ENCODE peak calls at places on chromosomes 1 and 21, in nine cellular contexts. D, M, H, C, Z, G, E, W and F are unnamed samples.

GRCh38 chr1:211641942-211642341 is 33.5 kb downstream of the NEK2 start:
- DNase-seq in D (no peak), M (no peak), H (no peak), C (no peak), Z (no peak), G (no peak), E (no peak), W (no peak), F (no peak)

GRCh38 chr1:87182611-87183010 is 146.1 kb upstream of the LMO4 start:
- DNase-seq in D (no peak), M (no peak), H (no peak), C (no peak), Z (no peak), G (no peak), E (peak), W (no peak), F (no peak)

GRCh38 chr1:20993716-20994115 is 183.0 kb downstream of the EIF4G3 start:
- DNase-seq in D (no peak), M (no peak), H (no peak), C (no peak), Z (no peak), G (no peak), E (no peak), W (no peak), F (no peak)

GRCh38 chr1:230173176-230173575 is 106.1 kb downstream of the GALNT2 start:
- DNase-seq in D (no peak), M (no peak), H (no peak), C (no peak), Z (no peak), G (no peak), E (no peak), W (no peak), F (no peak)

GRCh38 chr1:65527211-65527610 is 106.7 kb downstream of the LEPR start:
- DNase-seq in D (peak), M (peak), H (no peak), C (peak), Z (peak), G (peak), E (peak), W (no peak), F (no peak)

GRCh38 chr21:37821791-37822450 is 94.3 kb downstream of the KCNJ6 start:
- DNase-seq in D (peak), M (no peak), H (no peak), C (no peak), Z (no peak), G (no peak), E (peak), W (no peak), F (no peak)

GRCh38 chr21:38333290-38334272 is 76.8 kb downstream of the KCNJ15 start:
- DNase-seq in D (no peak), M (no peak), H (no peak), C (peak), Z (no peak), G (no peak), E (no peak), W (no peak), F (peak)

GRCh38 chr1:241701483-241702290 is 49.6 kb downstream of the WDR64 start:
- DNase-seq in D (no peak), M (no peak), H (no peak), C (no peak), Z (no peak), G (no peak), E (peak), W (no peak), F (no peak)

GRCh38 chr1:154325583-154326545 is 539 bp downstream of the ATP8B2 start:
- DNase-seq in D (peak), M (peak), H (peak), C (peak), Z (peak), G (peak), E (peak), W (no peak), F (peak)

GRCh38 chr1:156694563-156694962 is 10.8 kb downstream of the CRABP2 start:
- DNase-seq in D (no peak), M (no peak), H (no peak), C (no peak), Z (no peak), G (no peak), E (no peak), W (no peak), F (peak)

GRCh38 chr21:46037338-46038325 is 56.1 kb downstream of the COL6A1 start:
- DNase-seq in D (no peak), M (no peak), H (no peak), C (no peak), Z (no peak), G (no peak), E (no peak), W (no peak), F (no peak)

GRCh38 chr21:41783476-41784150 is 16.8 kb upstream of the RIPK4 start:
- DNase-seq in D (no peak), M (peak), H (no peak), C (no peak), Z (peak), G (no peak), E (peak), W (no peak), F (no peak)

GRCh38 chr1:98286656-98287055 is 365.8 kb upstream of the DPYD start:
- DNase-seq in D (no peak), M (no peak), H (no peak), C (no peak), Z (no peak), G (no peak), E (no peak), W (no peak), F (no peak)

GRCh38 chr1:78607334-78607927 is 12.8 kb upstream of the IFI44L start:
- DNase-seq in D (peak), M (no peak), H (no peak), C (peak), Z (peak), G (peak), E (peak), W (no peak), F (peak)

GRCh38 chr1:72777918-72778317 is 495.6 kb upstream of the NEGR1 start:
- DNase-seq in D (no peak), M (no peak), H (no peak), C (no peak), Z (peak), G (no peak), E (peak), W (no peak), F (peak)

GRCh38 chr21:45378258-45378966 is 26.6 kb upstream of the COL18A1 start:
- DNase-seq in D (peak), M (no peak), H (peak), C (peak), Z (peak), G (no peak), E (peak), W (no peak), F (peak)

GRCh38 chr1:18560692-18561091 is 70.0 kb upstream of the PAX7 start:
- DNase-seq in D (no peak), M (no peak), H (no peak), C (no peak), Z (no peak), G (no peak), E (no peak), W (no peak), F (peak)

GRCh38 chr1:30650038-30650958 is 73.1 kb downstream of the MATN1 start:
- DNase-seq in D (no peak), M (no peak), H (no peak), C (no peak), Z (no peak), G (peak), E (no peak), W (no peak), F (no peak)

GRCh38 chr1:22915816-22916468 is 56.7 kb downstream of the LACTBL1 start:
- DNase-seq in D (no peak), M (no peak), H (no peak), C (no peak), Z (no peak), G (no peak), E (no peak), W (no peak), F (no peak)

GRCh38 chr1:209116705-209117104 is 466.8 kb upstream of the CAMK1G start:
- DNase-seq in D (no peak), M (no peak), H (no peak), C (no peak), Z (no peak), G (no peak), E (no peak), W (no peak), F (no peak)

GRCh38 chr1:52167014-52167753 is 25.3 kb downstream of the ZFYVE9 start:
- DNase-seq in D (no peak), M (no peak), H (no peak), C (no peak), Z (no peak), G (no peak), E (no peak), W (no peak), F (no peak)

GRCh38 chr1:57163332-57163731 is 197.5 kb upstream of the C8B start:
- DNase-seq in D (no peak), M (no peak), H (no peak), C (no peak), Z (no peak), G (no peak), E (no peak), W (no peak), F (no peak)

GRCh38 chr1:195981448-195982139 is 626.6 kb downstream of the KCNT2 start:
- DNase-seq in D (peak), M (no peak), H (no peak), C (peak), Z (peak), G (no peak), E (peak), W (no peak), F (no peak)

GRCh38 chr1:60245371-60245770 is 171.8 kb upstream of the C1orf87 start:
- DNase-seq in D (no peak), M (no peak), H (no peak), C (no peak), Z (no peak), G (no peak), E (peak), W (no peak), F (no peak)

GRCh38 chr1:172778461-172779455 is 119.9 kb downstream of the FASLG start:
- DNase-seq in D (no peak), M (no peak), H (no peak), C (peak), Z (no peak), G (peak), E (peak), W (peak), F (peak)

GRCh38 chr1:9449976-9450696 is 89.1 kb upstream of the SLC25A33 start:
- DNase-seq in D (no peak), M (no peak), H (no peak), C (no peak), Z (no peak), G (no peak), E (no peak), W (no peak), F (no peak)

GRCh38 chr1:238530209-238530851 is 639.6 kb upstream of the ZP4 start:
- DNase-seq in D (no peak), M (no peak), H (no peak), C (no peak), Z (no peak), G (no peak), E (no peak), W (no peak), F (no peak)

GRCh38 chr21:15592271-15592860 is 137.4 kb upstream of the USP25 start:
- DNase-seq in D (peak), M (peak), H (peak), C (peak), Z (peak), G (peak), E (peak), W (no peak), F (peak)

GRCh38 chr1:66599346-66599745 is 65.4 kb downstream of the SGIP1 start:
- DNase-seq in D (no peak), M (no peak), H (no peak), C (no peak), Z (peak), G (no peak), E (peak), W (no peak), F (no peak)

GRCh38 chr1:154772056-154772455 is 98.0 kb downstream of the KCNN3 start:
- DNase-seq in D (no peak), M (no peak), H (no peak), C (no peak), Z (no peak), G (no peak), E (no peak), W (no peak), F (no peak)

GRCh38 chr1:55425310-55425930 is 210.3 kb upstream of the USP24 start:
- DNase-seq in D (no peak), M (no peak), H (no peak), C (no peak), Z (no peak), G (no peak), E (no peak), W (no peak), F (peak)
- H2AFZ ChIP-seq in D (no peak), M (no peak), H (no peak), C (no peak), Z (no peak), G (no peak), E (no peak), W (no peak), F (peak)

GRCh38 chr1:99573431-99574217 is 72.3 kb upstream of the PALMD start:
- DNase-seq in D (no peak), M (no peak), H (no peak), C (no peak), Z (peak), G (no peak), E (no peak), W (no peak), F (no peak)
- H2AFZ ChIP-seq in D (no peak), M (peak), H (peak), C (no peak), Z (peak), G (no peak), E (no peak), W (no peak), F (peak)

DNA sequence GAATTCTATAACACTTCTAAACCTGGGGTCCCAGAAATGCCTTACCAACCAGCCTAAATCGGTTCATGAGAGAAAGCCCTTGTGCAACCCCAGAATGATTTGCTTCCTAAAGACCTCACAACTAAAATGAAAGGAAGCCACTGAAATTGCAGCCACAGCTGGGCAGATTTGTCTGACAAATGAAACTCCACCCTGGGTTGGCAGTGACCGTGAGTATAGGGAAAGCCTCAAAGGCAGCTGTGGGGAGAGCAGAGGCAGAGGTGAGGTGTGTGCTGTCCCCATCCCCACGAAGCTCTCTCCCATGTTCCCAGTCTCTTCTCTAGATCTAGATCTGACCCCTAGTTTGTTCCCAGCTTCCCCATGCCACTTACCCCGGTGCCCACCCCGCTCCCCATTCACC is 23.1 kb downstream of the RHBDL2 start:
- DNase-seq in D (no peak), M (no peak), H (no peak), C (no peak), Z (no peak), G (no peak), E (no peak), W (no peak), F (no peak)
- H2AFZ ChIP-seq in D (no peak), M (peak), H (no peak), C (no peak), Z (no peak), G (no peak), E (no peak), W (no peak), F (peak)

GRCh38 chr1:47890779-47891178 is 106.4 kb downstream of the TRABD2B start:
- DNase-seq in D (no peak), M (no peak), H (no peak), C (no peak), Z (no peak), G (no peak), E (no peak), W (no peak), F (no peak)

GRCh38 chr1:47893412-47893811 is 103.8 kb downstream of the TRABD2B start:
- DNase-seq in D (no peak), M (no peak), H (no peak), C (no peak), Z (no peak), G (no peak), E (no peak), W (no peak), F (no peak)

GRCh38 chr1:47898156-47898825 is 98.9 kb downstream of the TRABD2B start:
- DNase-seq in D (no peak), M (no peak), H (no peak), C (no peak), Z (no peak), G (no peak), E (no peak), W (no peak), F (peak)

GRCh38 chr1:47895436-47895835 is 101.7 kb downstream of the TRABD2B start:
- DNase-seq in D (no peak), M (no peak), H (no peak), C (no peak), Z (no peak), G (no peak), E (no peak), W (no peak), F (no peak)

DNA sequence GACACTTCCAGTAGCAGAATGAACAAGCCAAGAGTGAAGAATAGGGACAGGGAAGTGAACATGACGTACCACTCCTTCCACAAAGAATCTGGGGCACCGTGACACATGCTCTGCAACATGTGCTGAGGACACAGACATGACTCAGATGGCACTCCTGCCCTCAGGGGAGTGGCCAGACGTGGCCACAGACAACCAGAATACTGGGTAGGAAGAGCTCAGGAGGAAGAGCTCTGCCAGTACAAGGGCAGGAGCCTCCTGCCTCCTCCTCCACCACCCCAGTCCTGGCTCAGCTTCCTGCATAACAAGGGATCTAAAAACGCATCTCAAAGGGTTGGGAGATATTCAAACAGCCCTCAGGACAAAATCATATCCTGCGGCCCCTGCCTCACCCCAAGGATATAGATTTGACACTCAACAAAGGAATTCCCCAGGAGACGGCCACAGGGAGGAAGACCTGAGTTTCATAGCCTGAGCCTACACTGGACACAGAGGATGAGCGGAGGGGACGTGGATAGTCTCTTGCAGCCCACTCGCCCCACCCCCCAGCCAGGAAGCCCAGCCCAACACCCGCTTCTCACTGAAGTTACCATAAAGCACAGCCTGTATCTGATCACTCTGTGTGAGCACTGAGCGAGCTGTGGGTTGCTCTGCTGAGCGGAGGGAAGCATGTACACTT is 102.3 kb downstream of the TRABD2B start:
- DNase-seq in D (peak), M (no peak), H (no peak), C (peak), Z (no peak), G (no peak), E (peak), W (no peak), F (peak)
- H2AFZ ChIP-seq in D (no peak), M (no peak), H (no peak), C (no peak), Z (no peak), G (no peak), E (no peak), W (no peak), F (no peak)

DNA sequence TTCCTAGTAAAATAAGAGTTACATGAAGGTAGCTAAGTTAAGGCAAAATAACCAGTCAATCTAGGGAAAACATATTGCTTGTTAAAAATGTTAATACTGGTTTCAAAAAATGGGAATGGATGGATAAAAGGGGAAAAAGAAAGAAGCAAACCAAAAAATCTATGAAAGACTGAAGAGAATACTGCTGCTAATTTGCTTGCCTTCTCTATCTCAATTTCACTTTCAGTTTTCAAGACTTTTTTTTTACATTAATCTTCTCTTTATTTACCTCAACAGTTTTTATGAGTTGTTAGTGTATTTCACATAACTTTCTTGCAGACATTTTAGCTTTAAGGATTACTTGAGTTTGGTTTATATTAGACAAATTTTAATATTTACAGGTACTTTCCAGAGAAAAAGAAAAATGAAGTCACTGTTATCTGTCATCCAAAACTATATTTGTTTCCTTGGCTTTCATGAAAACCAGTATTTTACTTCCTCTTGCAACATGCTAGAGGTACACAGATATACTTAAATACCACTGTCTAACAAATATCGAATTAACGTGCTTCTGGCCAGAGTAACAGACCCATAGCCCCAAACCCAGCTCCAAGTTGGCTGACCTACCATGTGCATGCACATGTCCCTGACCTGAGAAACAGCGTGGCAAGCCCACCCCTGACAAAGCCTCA is 70.7 kb downstream of the COL24A1 start:
- DNase-seq in D (no peak), M (no peak), H (no peak), C (no peak), Z (no peak), G (no peak), E (no peak), W (no peak), F (no peak)
- H2AFZ ChIP-seq in D (no peak), M (no peak), H (no peak), C (no peak), Z (no peak), G (no peak), E (no peak), W (peak), F (no peak)

GRCh38 chr1:93603581-93603980 is 78.1 kb downstream of the BCAR3 start:
- DNase-seq in D (no peak), M (no peak), H (no peak), C (no peak), Z (no peak), G (no peak), E (no peak), W (no peak), F (no peak)
- H2AFZ ChIP-seq in D (no peak), M (no peak), H (no peak), C (no peak), Z (no peak), G (no peak), E (no peak), W (no peak), F (no peak)